ENCODE peak calls at places on chromosome 1, in ten cellular contexts. R, W, X, H, N, Y, C, T, V and P are unnamed samples.

GRCh38 chr1:235923466-235924008 is 56.8 kb upstream of the LYST start:
- DNase-seq in R (no peak), W (peak; percentile 66), X (no peak), H (no peak), N (no peak), Y (no peak), C (peak; percentile 41), T (no peak), V (no peak), P (no peak)

GRCh38 chr1:183023146-183023600 is at the start of gene LAMC1:
- DNase-seq in R (no peak), W (peak; percentile 61), X (peak; percentile 81), H (peak; percentile 93), N (no peak), Y (peak; percentile 84), C (no peak), T (peak; percentile 60), V (peak; percentile 48), P (peak; percentile 52)

GRCh38 chr1:44553127-44553758 is 121.0 kb downstream of the TMEM53 start:
- DNase-seq in R (no peak), W (no peak), X (no peak), H (peak; percentile 4), N (no peak), Y (no peak), C (no peak), T (no peak), V (no peak), P (no peak)

GRCh38 chr1:24639881-24640280 is 3.2 kb upstream of the SRRM1 start:
- DNase-seq in R (no peak), W (no peak), X (no peak), H (no peak), N (no peak), Y (no peak), C (no peak), T (no peak), V (no peak), P (no peak)

GRCh38 chr1:11807087-11807486 is 1.1 kb downstream of the CLCN6 start:
- DNase-seq in R (no peak), W (no peak), X (no peak), H (no peak), N (no peak), Y (no peak), C (no peak), T (no peak), V (no peak), P (no peak)

GRCh38 chr1:94325379-94326302 is 88.3 kb upstream of the ARHGAP29 start:
- DNase-seq in R (no peak), W (no peak), X (peak; percentile 57), H (peak; percentile 99), N (no peak), Y (no peak), C (no peak), T (no peak), V (no peak), P (no peak)

GRCh38 chr1:241323510-241323909 is 33.5 kb downstream of the RGS7 start:
- DNase-seq in R (no peak), W (no peak), X (peak; percentile 27), H (peak; percentile 56), N (no peak), Y (no peak), C (no peak), T (no peak), V (no peak), P (no peak)

GRCh38 chr1:33970148-33970825 is 106.4 kb downstream of the HMGB4 start:
- DNase-seq in R (no peak), W (no peak), X (no peak), H (no peak), N (no peak), Y (no peak), C (no peak), T (no peak), V (no peak), P (no peak)

GRCh38 chr1:239044829-239045228 is 341.5 kb upstream of the CHRM3 start:
- DNase-seq in R (no peak), W (no peak), X (no peak), H (no peak), N (no peak), Y (no peak), C (no peak), T (no peak), V (no peak), P (no peak)

GRCh38 chr1:24010650-24011049 is 30.5 kb upstream of the SRSF10 start:
- DNase-seq in R (no peak), W (no peak), X (no peak), H (no peak), N (no peak), Y (no peak), C (no peak), T (no peak), V (no peak), P (no peak)

GRCh38 chr1:17248781-17249180 is at the start of gene PADI3:
- DNase-seq in R (no peak), W (no peak), X (no peak), H (no peak), N (no peak), Y (no peak), C (no peak), T (no peak), V (no peak), P (no peak)

GRCh38 chr1:2240251-2241156 is 12.4 kb downstream of the SKI start:
- DNase-seq in R (no peak), W (no peak), X (no peak), H (peak; percentile 66), N (no peak), Y (peak; percentile 95), C (no peak), T (peak; percentile 69), V (peak; percentile 72), P (peak; percentile 51)

GRCh38 chr1:19427087-19427781 is 58.1 kb downstream of the CAPZB start:
- DNase-seq in R (no peak), W (no peak), X (no peak), H (peak; percentile 80), N (no peak), Y (no peak), C (no peak), T (no peak), V (no peak), P (no peak)

GRCh38 chr1:147273409-147274307 is 31.2 kb downstream of the CHD1L start:
- DNase-seq in R (no peak), W (no peak), X (peak; percentile 54), H (peak; percentile 93), N (no peak), Y (no peak), C (peak; percentile 10), T (peak; percentile 65), V (no peak), P (no peak)